ENCODE peak calls at places on chromosome 11, in seven cellular contexts. One of them, this sample, is unnamed.

GRCh38 chr11:117796456-117797428 is at the start of gene DSCAML1:
- DNase-seq in A549: no peak
- DNase-seq in cardiac muscle cell: peak
- DNase-seq in CD8-positive, alpha-beta T cell: peak
- DNase-seq in HL-60: no peak
- DNase-seq in GM23248: peak
- DNase-seq in fibroblast of lung: no peak
- DNase-seq in this sample: peak

GRCh38 chr11:28303477-28304191 is 195.4 kb downstream of the METTL15 start:
- DNase-seq in A549: peak
- DNase-seq in cardiac muscle cell: no peak
- DNase-seq in CD8-positive, alpha-beta T cell: no peak
- DNase-seq in HL-60: no peak
- DNase-seq in GM23248: peak
- DNase-seq in fibroblast of lung: no peak
- DNase-seq in this sample: no peak

GRCh38 chr11:91872216-91872615 is 352.4 kb upstream of the FAT3 start:
- DNase-seq in A549: no peak
- DNase-seq in cardiac muscle cell: peak
- DNase-seq in CD8-positive, alpha-beta T cell: no peak
- DNase-seq in HL-60: no peak
- DNase-seq in GM23248: no peak
- DNase-seq in fibroblast of lung: no peak
- DNase-seq in this sample: no peak

GRCh38 chr11:119599864-119600593 is 129.0 kb downstream of the NECTIN1 start:
- DNase-seq in A549: no peak
- DNase-seq in cardiac muscle cell: no peak
- DNase-seq in CD8-positive, alpha-beta T cell: no peak
- DNase-seq in HL-60: no peak
- DNase-seq in GM23248: no peak
- DNase-seq in fibroblast of lung: no peak
- DNase-seq in this sample: no peak

GRCh38 chr11:4643084-4643483 is 698 bp upstream of the OR51E1 start:
- DNase-seq in A549: no peak
- DNase-seq in cardiac muscle cell: no peak
- DNase-seq in CD8-positive, alpha-beta T cell: no peak
- DNase-seq in HL-60: no peak
- DNase-seq in GM23248: no peak
- DNase-seq in fibroblast of lung: no peak
- DNase-seq in this sample: no peak

GRCh38 chr11:88801484-88802123 is 264.2 kb downstream of the GRM5 start:
- DNase-seq in A549: no peak
- DNase-seq in cardiac muscle cell: no peak
- DNase-seq in CD8-positive, alpha-beta T cell: no peak
- DNase-seq in HL-60: no peak
- DNase-seq in GM23248: no peak
- DNase-seq in fibroblast of lung: peak
- DNase-seq in this sample: no peak

GRCh38 chr11:86141645-86142569 is 73.0 kb upstream of the PICALM start:
- DNase-seq in A549: no peak
- DNase-seq in cardiac muscle cell: no peak
- DNase-seq in CD8-positive, alpha-beta T cell: no peak
- DNase-seq in HL-60: peak
- DNase-seq in GM23248: peak
- DNase-seq in fibroblast of lung: no peak
- DNase-seq in this sample: no peak

GRCh38 chr11:31118566-31118965 is 251.0 kb downstream of the DCDC1 start:
- DNase-seq in A549: no peak
- DNase-seq in cardiac muscle cell: no peak
- DNase-seq in CD8-positive, alpha-beta T cell: no peak
- DNase-seq in HL-60: no peak
- DNase-seq in GM23248: no peak
- DNase-seq in fibroblast of lung: no peak
- DNase-seq in this sample: no peak

GRCh38 chr11:95014184-95014821 is 10.8 kb upstream of the KDM4E start:
- DNase-seq in A549: no peak
- DNase-seq in cardiac muscle cell: no peak
- DNase-seq in CD8-positive, alpha-beta T cell: no peak
- DNase-seq in HL-60: no peak
- DNase-seq in GM23248: no peak
- DNase-seq in fibroblast of lung: no peak
- DNase-seq in this sample: no peak

GRCh38 chr11:74647831-74648230 is 55.4 kb downstream of the POLD3 start:
- DNase-seq in A549: no peak
- DNase-seq in cardiac muscle cell: no peak
- DNase-seq in CD8-positive, alpha-beta T cell: no peak
- DNase-seq in HL-60: no peak
- DNase-seq in GM23248: no peak
- DNase-seq in fibroblast of lung: no peak
- DNase-seq in this sample: no peak

DNA sequence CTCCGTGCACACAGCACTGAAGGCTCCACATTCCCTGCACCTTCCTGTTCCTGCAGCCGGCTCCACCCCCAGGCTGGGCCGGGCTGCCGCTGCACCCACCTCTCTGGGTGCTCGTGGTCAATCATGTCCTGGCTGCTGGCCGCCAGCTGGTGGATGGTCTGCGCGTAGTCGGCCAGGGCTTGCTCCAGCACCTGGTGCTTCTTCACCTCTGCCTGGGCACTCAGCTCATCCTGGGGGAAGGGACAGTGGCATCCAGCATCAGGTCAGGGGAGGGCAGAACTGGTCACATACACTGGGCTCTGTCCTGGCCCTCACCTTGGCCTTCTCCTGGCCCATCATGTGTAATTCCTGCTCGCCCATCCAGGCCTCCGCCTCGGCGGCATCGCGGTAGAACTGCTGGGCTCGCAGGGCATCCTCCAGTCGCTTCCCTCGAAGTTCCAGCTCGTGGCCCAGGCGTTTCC is 15.2 kb upstream of the RBM4B start:
- DNase-seq in A549: no peak
- DNase-seq in cardiac muscle cell: no peak
- DNase-seq in CD8-positive, alpha-beta T cell: no peak
- DNase-seq in HL-60: no peak
- DNase-seq in GM23248: no peak
- DNase-seq in fibroblast of lung: no peak
- DNase-seq in this sample: peak
- H3K27ac ChIP-seq in A549: no peak
- H3K27ac ChIP-seq in cardiac muscle cell: no peak
- H3K27ac ChIP-seq in CD8-positive, alpha-beta T cell: no peak
- H3K27ac ChIP-seq in HL-60: no peak
- H3K27ac ChIP-seq in GM23248: no peak
- H3K27ac ChIP-seq in fibroblast of lung: no peak
- H3K27ac ChIP-seq in this sample: no peak

GRCh38 chr11:73203322-73203721 is 14.8 kb upstream of the P2RY2 start:
- DNase-seq in A549: no peak
- DNase-seq in cardiac muscle cell: no peak
- DNase-seq in CD8-positive, alpha-beta T cell: no peak
- DNase-seq in HL-60: no peak
- DNase-seq in GM23248: no peak
- DNase-seq in fibroblast of lung: no peak
- DNase-seq in this sample: no peak

GRCh38 chr11:73206751-73207280 is 11.3 kb upstream of the P2RY2 start:
- DNase-seq in A549: peak
- DNase-seq in cardiac muscle cell: no peak
- DNase-seq in CD8-positive, alpha-beta T cell: no peak
- DNase-seq in HL-60: no peak
- DNase-seq in GM23248: no peak
- DNase-seq in fibroblast of lung: no peak
- DNase-seq in this sample: peak

GRCh38 chr11:73204711-73205121 is 13.4 kb upstream of the P2RY2 start:
- DNase-seq in A549: no peak
- DNase-seq in cardiac muscle cell: no peak
- DNase-seq in CD8-positive, alpha-beta T cell: no peak
- DNase-seq in HL-60: peak
- DNase-seq in GM23248: no peak
- DNase-seq in fibroblast of lung: no peak
- DNase-seq in this sample: no peak

GRCh38 chr11:73203790-73204189 is 14.3 kb upstream of the P2RY2 start:
- DNase-seq in A549: no peak
- DNase-seq in cardiac muscle cell: no peak
- DNase-seq in CD8-positive, alpha-beta T cell: no peak
- DNase-seq in HL-60: peak
- DNase-seq in GM23248: no peak
- DNase-seq in fibroblast of lung: no peak
- DNase-seq in this sample: no peak

DNA sequence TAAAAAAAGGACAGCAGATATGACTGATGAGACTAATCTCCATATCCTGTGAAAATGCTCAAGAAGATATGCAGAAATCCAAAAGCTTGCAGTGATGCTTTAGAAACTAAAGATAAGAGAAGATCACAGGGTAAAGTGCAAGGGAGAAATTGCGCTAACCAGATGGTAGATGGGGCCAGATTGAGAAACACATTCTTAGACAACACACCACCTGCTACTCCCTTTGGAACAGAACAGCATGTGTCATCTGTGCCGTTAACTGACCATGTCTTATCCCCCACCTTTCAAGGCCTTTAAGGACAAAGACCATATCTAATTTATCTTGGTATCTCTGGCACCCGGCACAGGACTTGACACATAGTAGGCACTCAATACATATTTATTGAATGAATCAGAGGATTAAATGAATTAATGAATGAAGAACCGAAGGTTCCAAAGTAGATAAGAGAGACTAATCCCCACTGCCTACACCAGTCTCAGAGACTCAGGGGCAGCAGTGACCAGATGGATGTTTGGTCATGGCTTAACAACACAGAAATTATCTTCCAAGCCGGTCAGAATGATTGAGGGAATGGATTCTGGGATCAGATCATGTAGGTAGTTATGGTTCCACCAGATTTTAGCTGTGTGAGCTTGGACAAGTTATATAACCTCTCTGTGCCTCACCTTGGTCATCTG is 12.3 kb upstream of the P2RY2 start:
- DNase-seq in A549: no peak
- DNase-seq in cardiac muscle cell: no peak
- DNase-seq in CD8-positive, alpha-beta T cell: no peak
- DNase-seq in HL-60: peak
- DNase-seq in GM23248: no peak
- DNase-seq in fibroblast of lung: peak
- DNase-seq in this sample: peak
- H3K27ac ChIP-seq in A549: peak
- H3K27ac ChIP-seq in cardiac muscle cell: no peak
- H3K27ac ChIP-seq in CD8-positive, alpha-beta T cell: no peak
- H3K27ac ChIP-seq in HL-60: peak
- H3K27ac ChIP-seq in GM23248: no peak
- H3K27ac ChIP-seq in fibroblast of lung: no peak
- H3K27ac ChIP-seq in this sample: no peak

DNA sequence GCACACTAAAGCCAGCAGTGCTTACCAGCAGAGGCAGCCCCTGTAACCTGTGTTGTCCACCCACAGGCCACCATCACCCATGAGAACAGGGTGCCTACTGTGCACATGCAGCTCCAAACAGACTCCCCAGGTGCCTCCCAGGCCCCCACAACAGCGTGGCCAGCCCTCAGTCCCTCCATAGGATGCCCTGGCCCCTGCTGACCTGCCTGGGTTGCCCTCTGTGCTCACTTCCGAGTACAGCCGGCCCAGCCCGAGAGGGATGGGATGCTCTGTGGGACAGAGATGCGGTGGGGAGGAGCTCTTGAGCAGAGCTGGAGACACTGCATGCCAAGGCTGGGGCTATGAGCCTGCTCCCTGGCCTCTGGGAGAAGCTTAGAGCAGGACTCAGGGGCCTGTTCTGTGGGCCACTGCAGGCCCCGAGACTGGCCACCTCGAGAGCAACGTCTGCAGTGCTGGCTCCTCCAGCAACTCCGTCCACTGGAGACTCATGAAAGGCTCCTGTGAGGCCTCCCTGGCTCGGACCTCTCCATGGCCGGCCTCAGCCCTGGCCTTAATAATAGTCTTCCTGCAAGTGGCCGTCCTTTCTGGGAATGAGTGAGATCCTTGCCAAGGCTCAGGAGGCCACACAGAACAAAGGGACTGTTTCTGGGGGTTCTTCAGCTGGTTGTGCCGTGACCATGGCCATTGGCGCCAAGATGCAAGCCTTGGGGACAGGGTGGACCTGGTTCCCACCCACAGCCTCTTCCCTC is 27.0 kb downstream of the FADS2 start:
- DNase-seq in A549: no peak
- DNase-seq in cardiac muscle cell: no peak
- DNase-seq in CD8-positive, alpha-beta T cell: no peak
- DNase-seq in HL-60: no peak
- DNase-seq in GM23248: no peak
- DNase-seq in fibroblast of lung: no peak
- DNase-seq in this sample: peak
- H3K27ac ChIP-seq in A549: no peak
- H3K27ac ChIP-seq in cardiac muscle cell: no peak
- H3K27ac ChIP-seq in CD8-positive, alpha-beta T cell: no peak
- H3K27ac ChIP-seq in HL-60: no peak
- H3K27ac ChIP-seq in GM23248: no peak
- H3K27ac ChIP-seq in fibroblast of lung: no peak
- H3K27ac ChIP-seq in this sample: no peak

GRCh38 chr11:35580397-35580781 is 37.9 kb upstream of the FJX1 start:
- DNase-seq in A549: no peak
- DNase-seq in cardiac muscle cell: no peak
- DNase-seq in CD8-positive, alpha-beta T cell: no peak
- DNase-seq in HL-60: no peak
- DNase-seq in GM23248: no peak
- DNase-seq in fibroblast of lung: no peak
- DNase-seq in this sample: no peak

GRCh38 chr11:35582033-35582432 is 36.2 kb upstream of the FJX1 start:
- DNase-seq in A549: no peak
- DNase-seq in cardiac muscle cell: no peak
- DNase-seq in CD8-positive, alpha-beta T cell: no peak
- DNase-seq in HL-60: no peak
- DNase-seq in GM23248: no peak
- DNase-seq in fibroblast of lung: no peak
- DNase-seq in this sample: no peak

GRCh38 chr11:35583843-35584242 is 34.4 kb upstream of the FJX1 start:
- DNase-seq in A549: no peak
- DNase-seq in cardiac muscle cell: no peak
- DNase-seq in CD8-positive, alpha-beta T cell: no peak
- DNase-seq in HL-60: no peak
- DNase-seq in GM23248: peak
- DNase-seq in fibroblast of lung: no peak
- DNase-seq in this sample: no peak

GRCh38 chr11:35583126-35583525 is 35.1 kb upstream of the FJX1 start:
- DNase-seq in A549: no peak
- DNase-seq in cardiac muscle cell: no peak
- DNase-seq in CD8-positive, alpha-beta T cell: no peak
- DNase-seq in HL-60: no peak
- DNase-seq in GM23248: peak
- DNase-seq in fibroblast of lung: peak
- DNase-seq in this sample: peak

GRCh38 chr11:35579557-35580396 is 38.5 kb upstream of the FJX1 start:
- DNase-seq in A549: peak
- DNase-seq in cardiac muscle cell: no peak
- DNase-seq in CD8-positive, alpha-beta T cell: no peak
- DNase-seq in HL-60: peak
- DNase-seq in GM23248: peak
- DNase-seq in fibroblast of lung: peak
- DNase-seq in this sample: peak
- H3K27ac ChIP-seq in A549: peak
- H3K27ac ChIP-seq in cardiac muscle cell: no peak
- H3K27ac ChIP-seq in CD8-positive, alpha-beta T cell: no peak
- H3K27ac ChIP-seq in HL-60: no peak
- H3K27ac ChIP-seq in GM23248: peak
- H3K27ac ChIP-seq in fibroblast of lung: peak
- H3K27ac ChIP-seq in this sample: peak